ENCODE peak calls at places on chromosomes 13 and 19, in five cellular contexts. One of them, this sample, is unnamed.

GRCh38 chr19:24033962-24034342 is 53.0 kb upstream of the ZNF254 start:
- DNase-seq in BJ: peak
- DNase-seq in activated CD8-positive, alpha-beta T cell treated with anti-CD3 and anti-CD28 coated beads for 36 hours: peak
- DNase-seq in astrocyte of the spinal cord: peak
- DNase-seq in cardiac fibroblast: peak
- DNase-seq in this sample: peak

GRCh38 chr13:44879452-44880058 is 109.7 kb downstream of the NUFIP1 start:
- DNase-seq in activated CD8-positive, alpha-beta T cell treated with anti-CD3 and anti-CD28 coated beads for 36 hours: peak
- DNase-seq in cardiac fibroblast: peak
- DNase-seq in astrocyte of the spinal cord: peak
- DNase-seq in BJ: no peak
- DNase-seq in this sample: peak

GRCh38 chr13:30700364-30700763 is 35.0 kb upstream of the ALOX5AP start:
- DNase-seq in activated CD8-positive, alpha-beta T cell treated with anti-CD3 and anti-CD28 coated beads for 36 hours: no peak
- DNase-seq in BJ: no peak
- DNase-seq in astrocyte of the spinal cord: no peak
- DNase-seq in cardiac fibroblast: no peak
- DNase-seq in this sample: no peak

GRCh38 chr19:42284641-42285341 is 15.7 kb downstream of the CIC start:
- DNase-seq in activated CD8-positive, alpha-beta T cell treated with anti-CD3 and anti-CD28 coated beads for 36 hours: peak
- DNase-seq in BJ: no peak
- DNase-seq in cardiac fibroblast: no peak
- DNase-seq in astrocyte of the spinal cord: no peak
- DNase-seq in this sample: no peak

GRCh38 chr19:7460562-7460966 is 28.3 kb downstream of the PEX11G start:
- DNase-seq in BJ: no peak
- DNase-seq in cardiac fibroblast: peak
- DNase-seq in astrocyte of the spinal cord: peak
- DNase-seq in activated CD8-positive, alpha-beta T cell treated with anti-CD3 and anti-CD28 coated beads for 36 hours: no peak
- DNase-seq in this sample: no peak

GRCh38 chr13:48727252-48728011 is 73.7 kb downstream of the CYSLTR2 start:
- DNase-seq in astrocyte of the spinal cord: peak
- DNase-seq in cardiac fibroblast: peak
- DNase-seq in activated CD8-positive, alpha-beta T cell treated with anti-CD3 and anti-CD28 coated beads for 36 hours: no peak
- DNase-seq in BJ: no peak
- DNase-seq in this sample: no peak

GRCh38 chr13:30735025-30735967 is at the start of gene ALOX5AP:
- DNase-seq in astrocyte of the spinal cord: no peak
- DNase-seq in BJ: no peak
- DNase-seq in cardiac fibroblast: no peak
- DNase-seq in activated CD8-positive, alpha-beta T cell treated with anti-CD3 and anti-CD28 coated beads for 36 hours: peak
- DNase-seq in this sample: peak

GRCh38 chr19:32614916-32615315 is 33.9 kb downstream of the PDCD5 start:
- DNase-seq in astrocyte of the spinal cord: no peak
- DNase-seq in cardiac fibroblast: no peak
- DNase-seq in BJ: no peak
- DNase-seq in activated CD8-positive, alpha-beta T cell treated with anti-CD3 and anti-CD28 coated beads for 36 hours: no peak
- DNase-seq in this sample: no peak

GRCh38 chr13:21033866-21034601 is 27.4 kb downstream of the LATS2 start:
- DNase-seq in activated CD8-positive, alpha-beta T cell treated with anti-CD3 and anti-CD28 coated beads for 36 hours: no peak
- DNase-seq in cardiac fibroblast: no peak
- DNase-seq in astrocyte of the spinal cord: peak
- DNase-seq in BJ: no peak
- DNase-seq in this sample: no peak

GRCh38 chr13:67061750-67062149 is 168.4 kb downstream of the PCDH9 start:
- DNase-seq in BJ: no peak
- DNase-seq in cardiac fibroblast: peak
- DNase-seq in astrocyte of the spinal cord: no peak
- DNase-seq in activated CD8-positive, alpha-beta T cell treated with anti-CD3 and anti-CD28 coated beads for 36 hours: no peak
- DNase-seq in this sample: no peak

GRCh38 chr19:41308450-41309224 is 1.3 kb upstream of the CCDC97 start:
- DNase-seq in astrocyte of the spinal cord: peak
- DNase-seq in cardiac fibroblast: peak
- DNase-seq in activated CD8-positive, alpha-beta T cell treated with anti-CD3 and anti-CD28 coated beads for 36 hours: peak
- DNase-seq in BJ: no peak
- DNase-seq in this sample: peak

GRCh38 chr13:57787058-57787791 is 155.7 kb downstream of the PCDH17 start:
- DNase-seq in cardiac fibroblast: no peak
- DNase-seq in astrocyte of the spinal cord: no peak
- DNase-seq in activated CD8-positive, alpha-beta T cell treated with anti-CD3 and anti-CD28 coated beads for 36 hours: no peak
- DNase-seq in BJ: no peak
- DNase-seq in this sample: no peak

GRCh38 chr19:48815870-48816501 is 5.2 kb upstream of the BCAT2 start:
- DNase-seq in BJ: no peak
- DNase-seq in cardiac fibroblast: no peak
- DNase-seq in astrocyte of the spinal cord: no peak
- DNase-seq in activated CD8-positive, alpha-beta T cell treated with anti-CD3 and anti-CD28 coated beads for 36 hours: peak
- DNase-seq in this sample: peak

GRCh38 chr19:42191855-42192254 is 25.6 kb downstream of the DEDD2 start:
- DNase-seq in cardiac fibroblast: peak
- DNase-seq in astrocyte of the spinal cord: peak
- DNase-seq in activated CD8-positive, alpha-beta T cell treated with anti-CD3 and anti-CD28 coated beads for 36 hours: peak
- DNase-seq in BJ: no peak
- DNase-seq in this sample: no peak

GRCh38 chr13:24203726-24204295 is 43.3 kb downstream of the SPATA13 start:
- DNase-seq in activated CD8-positive, alpha-beta T cell treated with anti-CD3 and anti-CD28 coated beads for 36 hours: peak
- DNase-seq in cardiac fibroblast: no peak
- DNase-seq in astrocyte of the spinal cord: peak
- DNase-seq in BJ: no peak
- DNase-seq in this sample: no peak

GRCh38 chr19:51034704-51035103 is at the start of gene KLK12:
- DNase-seq in BJ: no peak
- DNase-seq in cardiac fibroblast: no peak
- DNase-seq in astrocyte of the spinal cord: no peak
- DNase-seq in activated CD8-positive, alpha-beta T cell treated with anti-CD3 and anti-CD28 coated beads for 36 hours: no peak
- DNase-seq in this sample: no peak

GRCh38 chr13:43132911-43133310 is 109.5 kb downstream of the DNAJC15 start:
- DNase-seq in activated CD8-positive, alpha-beta T cell treated with anti-CD3 and anti-CD28 coated beads for 36 hours: no peak
- DNase-seq in BJ: no peak
- DNase-seq in astrocyte of the spinal cord: no peak
- DNase-seq in cardiac fibroblast: no peak
- DNase-seq in this sample: no peak

GRCh38 chr13:43129511-43130130 is 106.2 kb downstream of the DNAJC15 start:
- DNase-seq in astrocyte of the spinal cord: no peak
- DNase-seq in activated CD8-positive, alpha-beta T cell treated with anti-CD3 and anti-CD28 coated beads for 36 hours: no peak
- DNase-seq in cardiac fibroblast: no peak
- DNase-seq in BJ: no peak
- DNase-seq in this sample: no peak

GRCh38 chr13:43134896-43135295 is 111.5 kb downstream of the DNAJC15 start:
- DNase-seq in cardiac fibroblast: no peak
- DNase-seq in activated CD8-positive, alpha-beta T cell treated with anti-CD3 and anti-CD28 coated beads for 36 hours: no peak
- DNase-seq in astrocyte of the spinal cord: no peak
- DNase-seq in BJ: no peak
- DNase-seq in this sample: no peak

GRCh38 chr13:43133792-43134191 is 110.4 kb downstream of the DNAJC15 start:
- DNase-seq in activated CD8-positive, alpha-beta T cell treated with anti-CD3 and anti-CD28 coated beads for 36 hours: no peak
- DNase-seq in BJ: no peak
- DNase-seq in cardiac fibroblast: no peak
- DNase-seq in astrocyte of the spinal cord: no peak
- DNase-seq in this sample: no peak

DNA sequence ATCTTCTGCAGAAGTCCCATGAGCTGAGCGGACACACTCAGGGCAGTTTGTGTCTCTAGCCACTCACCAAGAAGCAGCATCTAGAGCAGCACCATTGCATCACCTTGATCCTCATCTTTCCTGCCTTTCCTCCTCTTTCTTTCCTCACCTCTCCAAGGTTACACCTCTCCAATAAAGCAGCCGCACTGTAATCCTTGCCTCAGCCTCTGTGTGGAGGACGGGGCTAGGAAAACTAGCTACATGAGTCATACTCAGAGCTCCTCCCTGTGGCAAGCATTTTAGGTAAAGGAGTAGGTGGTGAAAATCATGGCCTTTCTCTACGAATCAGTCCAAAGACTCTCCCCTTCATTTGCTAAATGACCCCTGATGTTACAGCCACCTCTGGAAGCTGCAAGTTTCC is 108.8 kb downstream of the DNAJC15 start:
- DNase-seq in cardiac fibroblast: peak
- DNase-seq in BJ: no peak
- DNase-seq in activated CD8-positive, alpha-beta T cell treated with anti-CD3 and anti-CD28 coated beads for 36 hours: no peak
- DNase-seq in astrocyte of the spinal cord: peak
- DNase-seq in this sample: peak
- TF ChIP-seq CTCF in cardiac fibroblast: peak
- TF ChIP-seq CTCF in BJ: peak
- TF ChIP-seq CTCF in activated CD8-positive, alpha-beta T cell treated with anti-CD3 and anti-CD28 coated beads for 36 hours: no peak
- TF ChIP-seq CTCF in astrocyte of the spinal cord: peak
- TF ChIP-seq CTCF in this sample: peak

GRCh38 chr19:15841875-15842569 is 26.6 kb upstream of the OR10H1 start:
- DNase-seq in astrocyte of the spinal cord: no peak
- DNase-seq in cardiac fibroblast: no peak
- DNase-seq in activated CD8-positive, alpha-beta T cell treated with anti-CD3 and anti-CD28 coated beads for 36 hours: peak
- DNase-seq in BJ: no peak
- DNase-seq in this sample: no peak
- TF ChIP-seq CTCF in astrocyte of the spinal cord: no peak
- TF ChIP-seq CTCF in cardiac fibroblast: no peak
- TF ChIP-seq CTCF in activated CD8-positive, alpha-beta T cell treated with anti-CD3 and anti-CD28 coated beads for 36 hours: peak
- TF ChIP-seq CTCF in BJ: no peak
- TF ChIP-seq CTCF in this sample: no peak

DNA sequence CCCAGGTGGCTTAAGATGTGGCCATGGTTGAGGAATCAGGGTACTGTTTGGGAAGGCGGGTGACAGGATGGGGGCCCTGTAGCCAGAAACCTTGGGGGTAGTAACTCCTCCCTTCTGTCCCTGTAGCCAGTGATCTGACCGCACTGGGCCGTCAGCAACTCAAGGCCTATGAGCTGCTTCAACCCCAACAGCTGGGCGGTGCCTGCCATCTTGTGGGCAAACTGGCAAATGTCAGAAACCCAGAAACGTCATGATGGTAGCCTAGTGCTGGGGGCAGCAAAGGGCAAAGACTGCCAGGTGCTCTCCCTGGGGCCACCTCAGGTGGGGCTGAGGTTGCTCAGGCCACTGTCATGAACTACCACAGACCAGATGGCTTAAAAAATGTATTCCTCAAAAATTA is 3.5 kb downstream of the COPE start:
- DNase-seq in astrocyte of the spinal cord: peak
- DNase-seq in activated CD8-positive, alpha-beta T cell treated with anti-CD3 and anti-CD28 coated beads for 36 hours: peak
- DNase-seq in cardiac fibroblast: peak
- DNase-seq in BJ: no peak
- DNase-seq in this sample: no peak
- TF ChIP-seq CTCF in astrocyte of the spinal cord: peak
- TF ChIP-seq CTCF in activated CD8-positive, alpha-beta T cell treated with anti-CD3 and anti-CD28 coated beads for 36 hours: peak
- TF ChIP-seq CTCF in cardiac fibroblast: no peak
- TF ChIP-seq CTCF in BJ: peak
- TF ChIP-seq CTCF in this sample: no peak

DNA sequence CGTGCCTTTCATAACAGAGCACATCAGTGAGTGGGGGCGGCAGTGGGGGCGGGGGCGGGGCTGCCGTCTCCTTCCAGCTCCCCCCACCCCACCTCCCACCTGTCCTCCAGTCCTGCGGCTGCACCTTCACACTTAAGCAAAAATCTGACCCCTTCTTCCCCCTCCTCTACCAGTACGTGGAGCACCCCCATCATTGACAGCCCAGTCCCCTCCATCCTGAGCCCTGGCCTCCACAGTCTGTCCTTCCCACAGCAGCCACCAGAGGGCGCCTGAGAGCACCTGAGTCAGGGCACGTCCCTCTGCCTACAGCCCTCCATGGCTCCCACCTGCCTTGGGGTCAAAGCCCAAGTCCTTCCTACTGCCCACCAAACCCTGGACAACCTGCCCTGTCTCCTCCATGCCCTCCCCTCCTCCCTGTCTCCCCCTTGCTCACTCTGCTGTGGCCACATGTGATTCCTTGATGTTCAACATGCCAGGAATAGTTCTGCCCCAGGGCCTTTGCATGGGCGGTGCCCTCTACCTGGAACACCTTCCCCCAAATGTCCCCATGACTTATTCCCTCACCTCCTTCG is 4.0 kb downstream of the EBI3 start:
- DNase-seq in BJ: no peak
- DNase-seq in activated CD8-positive, alpha-beta T cell treated with anti-CD3 and anti-CD28 coated beads for 36 hours: peak
- DNase-seq in astrocyte of the spinal cord: no peak
- DNase-seq in cardiac fibroblast: peak
- DNase-seq in this sample: peak
- TF ChIP-seq CTCF in BJ: peak
- TF ChIP-seq CTCF in activated CD8-positive, alpha-beta T cell treated with anti-CD3 and anti-CD28 coated beads for 36 hours: peak
- TF ChIP-seq CTCF in astrocyte of the spinal cord: peak
- TF ChIP-seq CTCF in cardiac fibroblast: peak
- TF ChIP-seq CTCF in this sample: peak